ENCODE peak calls at places on chromosomes 4 and X, in six cellular contexts. Q is HFF-Myc, O is fibroblast of pulmonary artery, R is AG09309, V is upper lobe of left lung, N is cardiac muscle cell. K is an unnamed sample.

GRCh38 chr4:106584590-106584989 is 216.0 kb upstream of the GIMD1 start:
- DNase-seq in N (no peak), R (no peak), O (peak), Q (no peak), V (no peak), K (no peak)

GRCh38 chr4:159227984-159228383 is 125.1 kb downstream of the RAPGEF2 start:
- DNase-seq in Q (peak), N (peak), V (peak), R (no peak), O (peak), K (no peak)

GRCh38 chr4:6493668-6494304 is 21.4 kb upstream of the PPP2R2C start:
- DNase-seq in O (peak), V (no peak), R (no peak), Q (no peak), N (peak), K (no peak)

GRCh38 chrX:84501798-84502628 is at the start of gene HDX:
- DNase-seq in Q (peak), R (peak), N (peak), V (peak), O (peak), K (no peak)

GRCh38 chr4:11367371-11367770 is 61.3 kb downstream of the HS3ST1 start:
- DNase-seq in R (no peak), Q (no peak), O (peak), N (peak), V (peak), K (no peak)

GRCh38 chrX:50068893-50069292 is 131.9 kb downstream of the AKAP4 start:
- DNase-seq in V (no peak), O (no peak), Q (no peak), R (no peak), N (no peak), K (no peak)

GRCh38 chr4:107212565-107212964 is 176.5 kb upstream of the DKK2 start:
- DNase-seq in N (no peak), R (no peak), O (no peak), V (no peak), Q (peak), K (no peak)

GRCh38 chrX:67408423-67409079 is 135.3 kb upstream of the AR start:
- DNase-seq in R (no peak), O (no peak), Q (no peak), V (no peak), N (no peak), K (no peak)

GRCh38 chr4:68490826-68491457 is 43.7 kb downstream of the TMPRSS11E start:
- DNase-seq in Q (no peak), N (peak), R (no peak), O (peak), V (no peak), K (no peak)

GRCh38 chr4:18033111-18034085 is 11.8 kb upstream of the LCORL start:
- DNase-seq in V (no peak), R (no peak), O (peak), N (no peak), Q (no peak), K (no peak)

GRCh38 chrX:912677-913076 is 282.1 kb downstream of the SHOX start:
- DNase-seq in R (no peak), N (no peak), O (no peak), V (no peak), Q (no peak), K (no peak)

GRCh38 chrX:96841325-96841724 is 42.4 kb upstream of the RPA4 start:
- DNase-seq in Q (no peak), N (no peak), R (no peak), V (no peak), O (no peak), K (no peak)

GRCh38 chr4:37487668-37488067 is 198.5 kb downstream of the RELL1 start:
- DNase-seq in Q (no peak), O (no peak), V (no peak), N (no peak), R (no peak), K (no peak)

GRCh38 chrX:102042706-102043325 is 82.7 kb upstream of the TCEAL2 start:
- DNase-seq in V (no peak), N (no peak), R (peak), O (no peak), Q (no peak), K (no peak)

GRCh38 chr4:163447481-163447880 is 26.1 kb downstream of the TKTL2 start:
- DNase-seq in R (no peak), Q (no peak), O (peak), N (no peak), V (no peak), K (no peak)

GRCh38 chr4:106763044-106763443 is 273.1 kb downstream of the DKK2 start:
- DNase-seq in Q (peak), R (no peak), N (peak), O (peak), V (no peak), K (no peak)

GRCh38 chr4:109207060-109207459 is 95.4 kb downstream of the COL25A1 start:
- DNase-seq in O (peak), R (no peak), Q (peak), N (no peak), V (no peak), K (peak)

GRCh38 chr4:110949516-110949915 is 326.6 kb upstream of the PITX2 start:
- DNase-seq in N (no peak), O (no peak), R (no peak), Q (no peak), V (no peak), K (no peak)

GRCh38 chr4:187782425-187782824 is 213.1 kb upstream of the ZFP42 start:
- DNase-seq in O (no peak), V (no peak), Q (no peak), R (no peak), N (no peak), K (no peak)

GRCh38 chr4:47462799-47463234 is 685 bp downstream of the COMMD8 start:
- DNase-seq in N (no peak), V (no peak), O (peak), R (no peak), Q (no peak), K (no peak)

GRCh38 chr4:108351806-108352205 is 183.1 kb upstream of the LEF1 start:
- DNase-seq in V (no peak), Q (no peak), O (no peak), N (no peak), R (no peak), K (no peak)

GRCh38 chr4:138005486-138005885 is 236.7 kb downstream of the SLC7A11 start:
- DNase-seq in Q (no peak), R (no peak), V (no peak), O (no peak), N (no peak), K (no peak)

GRCh38 chrX:118975831-118976598 is 1.6 kb downstream of the LONRF3 start:
- DNase-seq in V (peak), R (no peak), O (peak), N (peak), Q (no peak), K (no peak)

GRCh38 chr4:20857081-20857480 is 156.8 kb downstream of the PACRGL start:
- DNase-seq in O (no peak), R (no peak), N (no peak), Q (no peak), V (no peak), K (no peak)

GRCh38 chr4:121675715-121676114 is 21.1 kb downstream of the ANXA5 start:
- DNase-seq in R (no peak), O (peak), V (no peak), N (peak), Q (no peak), K (no peak)

GRCh38 chrX:46831620-46832327 is 5.1 kb upstream of the RP2 start:
- DNase-seq in V (no peak), Q (no peak), R (no peak), O (peak), N (no peak), K (no peak)

GRCh38 chr4:147096667-147097604 is 151.3 kb upstream of the TTC29 start:
- DNase-seq in N (peak), R (peak), V (no peak), O (peak), Q (peak), K (peak)

GRCh38 chr4:123893746-123894095 is 497.1 kb downstream of the SPRY1 start:
- DNase-seq in V (no peak), R (no peak), N (no peak), O (no peak), Q (no peak), K (no peak)

GRCh38 chr4:36088542-36088941 is 155.8 kb downstream of the ARAP2 start:
- DNase-seq in Q (no peak), N (peak), O (no peak), V (no peak), R (no peak), K (no peak)

GRCh38 chr4:8585186-8585585 is 5.0 kb downstream of the GPR78 start:
- DNase-seq in O (no peak), V (peak), R (no peak), Q (no peak), N (no peak), K (no peak)

GRCh38 chrX:2503591-2504500 is 3.1 kb upstream of the DHRSX start:
- DNase-seq in N (no peak), O (no peak), R (no peak), Q (no peak), V (no peak), K (no peak)

GRCh38 chr4:159206427-159206871 is 103.6 kb downstream of the RAPGEF2 start:
- DNase-seq in O (peak), R (no peak), V (no peak), N (no peak), Q (no peak), K (peak)

GRCh38 chr4:105129286-105129685 is 17.4 kb upstream of the TET2 start:
- DNase-seq in R (no peak), O (no peak), V (no peak), Q (no peak), N (no peak), K (no peak)

GRCh38 chrX:275476-275966 is 5.7 kb upstream of the PLCXD1 start:
- DNase-seq in N (no peak), Q (no peak), R (no peak), V (no peak), O (no peak), K (no peak)

GRCh38 chr4:7773401-7774187 is 166.1 kb downstream of the AFAP1 start:
- DNase-seq in Q (no peak), N (no peak), O (no peak), V (no peak), R (no peak), K (no peak)

GRCh38 chrX:101417981-101418841 is 10.2 kb downstream of the HNRNPH2 start:
- DNase-seq in O (no peak), V (peak), R (no peak), N (peak), Q (no peak), K (no peak)

GRCh38 chr4:131054489-131055019 is 1958.6 kb downstream of the C4orf33 start:
- DNase-seq in R (no peak), V (no peak), Q (no peak), O (no peak), N (no peak), K (no peak)

GRCh38 chr4:185203380-185204237 is at the start of gene CFAP97:
- DNase-seq in N (peak), O (peak), V (peak), R (peak), Q (no peak), K (no peak)

GRCh38 chr4:7252510-7253340 is 60.4 kb downstream of the SORCS2 start:
- DNase-seq in N (no peak), Q (no peak), R (no peak), V (no peak), O (no peak), K (no peak)

GRCh38 chr4:183959349-183959748 is 54.2 kb downstream of the STOX2 start:
- DNase-seq in R (no peak), Q (no peak), O (no peak), N (no peak), V (no peak), K (peak)
- H3K4me3 ChIP-seq in R (no peak), Q (no peak), O (no peak), N (no peak), V (no peak), K (peak)

GRCh38 chr4:55123791-55124190 is 1.6 kb downstream of the KDR start:
- DNase-seq in O (no peak), N (peak), V (no peak), R (no peak), Q (no peak), K (no peak)

GRCh38 chr4:55124337-55125076 is 888 bp downstream of the KDR start:
- DNase-seq in V (no peak), R (no peak), Q (no peak), N (peak), O (peak), K (no peak)

GRCh38 chr4:55127053-55127452 is 1.7 kb upstream of the KDR start:
- DNase-seq in V (no peak), Q (no peak), R (no peak), O (no peak), N (no peak), K (no peak)

GRCh38 chr4:55125763-55126541 is 557 bp upstream of the KDR start:
- DNase-seq in R (no peak), O (peak), V (peak), Q (no peak), N (peak), K (no peak)

GRCh38 chr4:55125087-55125721 is at the start of gene KDR:
- DNase-seq in R (no peak), Q (no peak), N (peak), V (peak), O (peak), K (no peak)
- H3K4me3 ChIP-seq in R (peak), Q (peak), N (peak), V (peak), O (peak), K (peak)

GRCh38 chr4:168537086-168537485 is 40.2 kb downstream of the PALLD start:
- DNase-seq in V (no peak), O (no peak), Q (no peak), N (no peak), R (no peak), K (no peak)

GRCh38 chr4:168541608-168541953 is 44.7 kb downstream of the PALLD start:
- DNase-seq in R (peak), O (peak), N (no peak), V (no peak), Q (no peak), K (no peak)

GRCh38 chr4:168540086-168540864 is 43.4 kb downstream of the PALLD start:
- DNase-seq in O (no peak), V (no peak), Q (no peak), R (peak), N (peak), K (no peak)

GRCh38 chr4:168537556-168537955 is 40.7 kb downstream of the PALLD start:
- DNase-seq in Q (no peak), R (no peak), O (no peak), V (no peak), N (no peak), K (no peak)

DNA sequence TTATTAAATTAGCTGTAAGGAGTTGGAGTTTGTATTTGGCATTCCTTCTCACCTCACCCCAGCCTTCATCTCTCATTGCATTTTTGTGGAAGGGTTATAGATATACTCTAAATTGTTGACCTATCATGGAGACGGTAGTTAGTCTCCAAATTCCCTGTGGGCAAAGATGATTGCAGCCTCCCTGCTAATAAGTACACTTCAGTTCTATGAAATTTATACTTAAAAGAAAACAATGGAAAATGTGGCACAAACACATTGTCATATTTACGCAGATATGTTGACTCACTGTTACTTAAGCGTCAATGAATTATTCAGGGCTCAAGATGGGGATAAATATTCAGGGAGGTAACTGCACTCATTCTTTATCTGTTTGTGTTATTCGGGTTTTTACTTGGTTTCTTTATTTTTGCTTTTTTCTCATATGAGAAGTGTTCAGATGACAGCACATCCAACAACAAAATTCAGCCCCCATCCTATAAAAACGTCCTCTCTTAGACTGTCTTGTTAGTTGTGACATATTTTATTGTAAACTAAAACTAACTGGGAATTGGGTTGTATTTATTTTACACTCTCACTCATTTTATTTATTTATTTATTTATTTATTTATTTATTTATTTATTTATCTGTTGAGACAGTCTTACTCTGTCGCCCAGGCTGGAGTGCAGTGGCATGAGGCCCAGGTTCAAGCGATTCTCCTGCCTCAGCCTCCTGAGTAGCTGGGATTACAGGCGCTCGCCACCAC is 44.2 kb downstream of the PALLD start:
- DNase-seq in V (no peak), Q (no peak), R (peak), O (peak), N (no peak), K (no peak)
- H3K4me3 ChIP-seq in V (no peak), Q (no peak), R (peak), O (no peak), N (no peak), K (no peak)

DNA sequence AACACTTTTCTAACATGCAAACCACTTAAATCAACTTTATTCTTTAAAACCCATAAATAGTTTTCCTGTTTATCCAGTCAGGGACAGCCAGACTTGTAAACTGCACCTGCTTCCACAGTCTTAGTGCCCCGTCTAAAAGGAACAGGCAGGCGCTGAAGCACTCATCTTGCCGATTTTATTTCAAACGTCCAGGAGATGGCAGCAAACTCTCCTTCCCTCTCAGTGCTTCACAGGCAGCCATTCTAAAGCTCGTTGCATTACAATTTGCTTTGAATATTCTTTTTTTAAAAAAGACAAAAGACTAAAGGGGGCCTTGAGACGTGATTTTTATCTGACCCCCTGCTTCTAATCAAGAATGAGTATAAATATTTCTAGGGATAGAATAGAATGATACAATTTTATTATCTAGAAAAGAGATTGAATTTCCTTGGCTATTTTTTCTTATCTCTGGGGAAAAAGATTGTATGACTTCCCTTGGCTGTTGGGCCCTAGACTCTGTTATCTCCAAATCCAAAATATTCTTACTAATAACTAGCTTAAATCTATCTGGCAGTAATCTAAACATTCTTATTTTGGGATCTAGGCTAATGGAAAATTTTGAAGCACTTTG is 93.6 kb upstream of the MYOZ2 start:
- DNase-seq in O (peak), V (peak), Q (peak), N (peak), R (peak), K (peak)
- H3K4me3 ChIP-seq in O (no peak), V (no peak), Q (no peak), N (no peak), R (no peak), K (no peak)

DNA sequence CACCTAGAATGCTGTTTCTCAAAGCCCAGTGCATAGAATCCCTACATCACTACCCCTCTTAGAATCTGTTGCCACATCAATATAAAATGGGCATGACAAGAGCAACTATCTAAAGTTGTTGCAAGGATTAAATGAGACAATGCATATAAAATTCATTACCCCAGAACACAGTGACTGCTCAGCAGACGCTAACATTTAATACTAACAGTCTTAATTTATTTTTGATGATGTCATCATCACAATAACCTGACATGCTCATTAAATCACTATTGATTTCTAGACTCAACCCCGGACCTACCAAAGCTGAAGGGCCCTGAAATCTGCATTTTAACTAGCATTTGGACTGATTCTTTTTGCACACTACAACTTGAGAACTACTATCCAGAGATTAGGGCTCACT is 3.9 kb downstream of the ARSJ start:
- DNase-seq in Q (no peak), V (no peak), R (no peak), O (no peak), N (no peak), K (no peak)
- H3K4me3 ChIP-seq in Q (peak), V (no peak), R (peak), O (peak), N (no peak), K (no peak)

GRCh38 chr4:98504091-98504490 is 154.3 kb downstream of the TSPAN5 start:
- DNase-seq in V (no peak), Q (no peak), O (no peak), N (no peak), R (no peak), K (no peak)

GRCh38 chr4:98507299-98507698 is 151.1 kb downstream of the TSPAN5 start:
- DNase-seq in O (no peak), Q (no peak), N (no peak), V (no peak), R (no peak), K (no peak)

GRCh38 chr4:98508248-98508647 is 150.2 kb downstream of the TSPAN5 start:
- DNase-seq in R (no peak), O (no peak), N (no peak), Q (no peak), V (no peak), K (no peak)

GRCh38 chr4:98506462-98507132 is 151.8 kb downstream of the TSPAN5 start:
- DNase-seq in V (no peak), Q (no peak), O (no peak), R (no peak), N (peak), K (no peak)

DNA sequence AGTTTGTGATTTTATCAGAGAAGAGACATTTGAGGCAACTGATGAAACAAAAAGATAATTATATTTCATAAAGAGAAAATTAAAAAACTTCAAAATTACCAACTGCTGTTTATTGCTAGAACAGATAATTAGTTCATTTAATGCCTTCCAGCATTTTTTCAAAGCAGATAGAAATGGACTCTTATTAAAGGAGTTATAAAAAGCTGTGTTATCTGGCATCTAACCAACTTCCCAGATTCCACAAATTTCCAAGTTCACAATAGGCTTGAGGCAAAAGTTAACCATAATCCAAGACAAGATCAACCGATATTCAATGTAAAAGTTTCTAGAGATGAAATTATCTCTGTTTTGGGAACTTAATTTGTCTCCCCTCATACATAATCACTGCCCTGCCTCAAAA is 152.4 kb downstream of the TSPAN5 start:
- DNase-seq in N (no peak), Q (no peak), O (no peak), V (no peak), R (no peak), K (no peak)
- H3K4me3 ChIP-seq in N (no peak), Q (no peak), O (no peak), V (no peak), R (no peak), K (no peak)